ENCODE peak calls at places on chromosomes 6 and 20, in eight cellular contexts. C is left lung; A is ovary; R is endothelial cell of umbilical vein; D is CD8-positive, alpha-beta T cell; V is hepatocyte; U is IMR-90; I is endodermal cell. E is an unnamed sample.
A peak's percentile ranks its signal among the peaks of the same experiment; 100 is the strongest.

GRCh38 chr6:152698692-152699091 is 995 bp downstream of the MYCT1 start:
- DNase-seq in C (no peak), A (no peak), V (no peak), D (no peak), I (no peak), U (no peak), R (peak; percentile 50), E (no peak)

GRCh38 chr6:36627141-36627540 is 33.0 kb downstream of the SRSF3 start:
- DNase-seq in U (no peak), V (no peak), I (no peak), C (no peak), D (no peak), R (no peak), A (no peak), E (no peak)

GRCh38 chr6:90459225-90459758 is 127.6 kb downstream of the MAP3K7 start:
- DNase-seq in C (no peak), A (no peak), I (no peak), D (no peak), V (no peak), R (no peak), U (no peak), E (no peak)

GRCh38 chr6:170097505-170098427 is 193.1 kb downstream of the DLL1 start:
- DNase-seq in U (no peak), A (peak; percentile 1), I (peak; percentile 19), D (no peak), R (no peak), V (no peak), C (no peak), E (peak; percentile 35)

GRCh38 chr6:85124472-85125428 is 325.1 kb upstream of the NT5E start:
- DNase-seq in R (no peak), A (no peak), I (no peak), V (no peak), U (peak; percentile 5), D (no peak), C (no peak), E (no peak)

GRCh38 chr6:32081168-32081624 is 27.9 kb downstream of the TNXB start:
- DNase-seq in C (peak; percentile 72), V (no peak), A (peak; percentile 91), D (no peak), R (no peak), I (no peak), U (peak; percentile 89), E (no peak)

GRCh38 chr6:111651185-111652034 is 45.7 kb upstream of the TRAF3IP2 start:
- DNase-seq in I (no peak), U (peak; percentile 11), D (no peak), R (no peak), A (no peak), V (no peak), C (no peak), E (no peak)

GRCh38 chr6:157449610-157450009 is 68.6 kb downstream of the ZDHHC14 start:
- DNase-seq in V (peak; percentile 28), I (no peak), R (peak; percentile 79), U (peak; percentile 67), D (no peak), C (no peak), A (no peak), E (no peak)

GRCh38 chr6:3885262-3886036 is 36.3 kb downstream of the FAM50B start:
- DNase-seq in R (no peak), I (peak; percentile 78), C (no peak), D (no peak), V (peak; percentile 44), A (no peak), U (no peak), E (no peak)

GRCh38 chr20:31676534-31677030 is 38.9 kb downstream of the COX4I2 start:
- DNase-seq in R (no peak), U (no peak), V (no peak), A (no peak), C (no peak), I (no peak), D (no peak), E (no peak)

GRCh38 chr20:31677553-31678260 is 40.0 kb downstream of the COX4I2 start:
- DNase-seq in I (no peak), R (no peak), A (no peak), V (no peak), C (no peak), D (no peak), U (no peak), E (no peak)

GRCh38 chr20:31680286-31681127 is 42.2 kb downstream of the BCL2L1 start:
- DNase-seq in A (no peak), R (no peak), C (no peak), I (no peak), D (no peak), U (no peak), V (no peak), E (no peak)

GRCh38 chr20:31679357-31680285 is 41.9 kb downstream of the COX4I2 start:
- DNase-seq in D (no peak), U (no peak), A (no peak), I (no peak), R (no peak), C (no peak), V (no peak), E (no peak)

DNA sequence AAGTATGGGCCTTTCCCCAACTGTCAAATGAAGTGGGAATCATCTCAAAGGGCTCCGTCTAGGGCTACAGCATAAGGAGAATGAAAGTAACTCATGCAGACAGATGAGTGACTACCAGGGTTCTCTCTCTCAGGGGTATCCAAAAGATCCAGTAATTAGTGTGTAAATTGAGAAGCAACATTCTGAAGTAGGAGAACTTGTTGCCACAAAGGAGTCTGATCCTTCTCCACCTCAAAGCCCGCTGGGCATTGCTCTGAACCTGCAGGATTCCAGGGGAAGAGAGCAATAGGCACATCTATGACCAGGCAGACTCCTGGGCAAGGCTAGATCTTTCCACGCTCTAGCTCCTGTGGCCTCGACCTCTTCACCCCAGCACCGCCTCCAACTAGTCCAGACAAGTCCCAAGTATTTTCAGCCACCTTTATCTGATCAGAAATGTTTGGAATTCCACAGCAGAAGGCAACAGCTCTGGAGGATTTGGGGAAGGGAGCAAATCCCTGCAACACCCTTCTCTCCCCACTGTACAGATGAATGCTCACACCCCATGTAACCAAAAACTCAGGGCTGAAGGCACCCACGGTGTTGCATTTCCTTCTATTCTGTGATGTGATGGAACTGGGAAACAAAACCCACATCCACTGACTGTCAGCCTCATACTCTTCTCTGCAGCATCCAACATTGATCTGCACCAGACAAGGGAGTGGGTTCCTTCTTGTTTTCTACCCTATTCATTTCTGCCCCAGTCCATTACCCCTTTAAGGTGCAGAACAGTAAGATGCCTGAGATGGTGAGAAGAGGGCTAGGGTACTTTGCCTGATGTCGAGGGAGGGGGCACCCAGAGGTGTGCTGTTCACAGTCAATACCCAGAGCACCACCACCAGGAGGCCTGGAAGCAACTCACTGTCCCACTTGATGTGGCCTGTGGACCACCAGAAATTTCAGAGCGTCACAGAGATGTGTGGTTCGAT is 41.0 kb downstream of the COX4I2 start:
- DNase-seq in D (no peak), A (peak; percentile 66), C (no peak), R (no peak), I (peak; percentile 55), U (no peak), V (peak; percentile 32), E (no peak)
- H3K4me1 ChIP-seq in D (peaks cover 54% of the 10 kb centered on the region), A (peaks cover 35% of the 10 kb centered on the region), C (peaks cover 36% of the 10 kb centered on the region), R (peaks cover 66% of the 10 kb centered on the region), I (peaks cover 23% of the 10 kb centered on the region), U (peaks cover 36% of the 10 kb centered on the region), V (peaks cover 53% of the 10 kb centered on the region), E (peaks cover 90% of the 10 kb centered on the region)

GRCh38 chr20:38836991-38837390 is 31.5 kb downstream of the PPP1R16B start:
- DNase-seq in V (no peak), R (no peak), C (no peak), D (no peak), I (no peak), U (no peak), A (no peak), E (no peak)
- H3K4me1 ChIP-seq in V (no peaks in the 10 kb centered on the region), R (peaks cover 4% of the 10 kb centered on the region), C (no peaks in the 10 kb centered on the region), D (peaks cover 39% of the 10 kb centered on the region), I (no peaks in the 10 kb centered on the region), U (no peaks in the 10 kb centered on the region), A (no peaks in the 10 kb centered on the region), E (peaks cover 46% of the 10 kb centered on the region)

GRCh38 chr6:166556336-166556735 is 30.1 kb downstream of the RAMACL start:
- DNase-seq in R (no peak), I (no peak), U (peak; percentile 28), V (no peak), D (no peak), A (no peak), C (no peak), E (no peak)

GRCh38 chr6:166555066-166555465 is 31.4 kb downstream of the RAMACL start:
- DNase-seq in C (no peak), V (no peak), A (no peak), U (no peak), I (peak; percentile 32), D (no peak), R (peak; percentile 30), E (no peak)

GRCh38 chr6:166552600-166552999 is 33.9 kb downstream of the RAMACL start:
- DNase-seq in A (no peak), R (no peak), D (no peak), I (no peak), C (no peak), U (no peak), V (no peak), E (no peak)

GRCh38 chr6:166553563-166554271 is 32.8 kb downstream of the RAMACL start:
- DNase-seq in A (no peak), R (no peak), V (no peak), C (no peak), U (peak; percentile 94), I (no peak), D (no peak), E (no peak)

DNA sequence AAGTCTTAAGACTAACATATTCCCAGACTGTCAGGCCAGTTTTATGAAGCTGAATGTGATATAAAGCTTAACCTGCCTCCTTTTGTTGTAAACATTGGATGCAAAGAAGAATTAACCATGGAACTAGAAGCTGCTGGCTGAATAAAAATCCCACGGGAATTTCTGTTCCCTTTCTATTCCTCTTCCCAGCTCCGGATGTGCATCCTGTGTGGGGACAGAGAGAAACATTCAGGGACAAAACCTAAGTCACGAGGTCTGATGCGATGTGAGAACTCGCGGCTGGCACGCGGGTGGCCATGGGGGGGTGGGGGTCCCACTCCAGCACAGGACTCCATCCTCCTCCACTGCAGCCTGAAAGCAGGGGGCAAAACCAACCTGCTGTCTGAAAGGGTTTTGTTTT is 32.2 kb downstream of the RAMACL start:
- DNase-seq in U (peak; percentile 59), D (no peak), C (no peak), V (no peak), R (no peak), I (peak; percentile 32), A (no peak), E (no peak)
- H3K4me1 ChIP-seq in U (peaks cover 19% of the 10 kb centered on the region), D (no peaks in the 10 kb centered on the region), C (no peaks in the 10 kb centered on the region), V (peaks cover 5% of the 10 kb centered on the region), R (peaks cover 27% of the 10 kb centered on the region), I (peaks cover 12% of the 10 kb centered on the region), A (peaks cover 4% of the 10 kb centered on the region), E (no peaks in the 10 kb centered on the region)

DNA sequence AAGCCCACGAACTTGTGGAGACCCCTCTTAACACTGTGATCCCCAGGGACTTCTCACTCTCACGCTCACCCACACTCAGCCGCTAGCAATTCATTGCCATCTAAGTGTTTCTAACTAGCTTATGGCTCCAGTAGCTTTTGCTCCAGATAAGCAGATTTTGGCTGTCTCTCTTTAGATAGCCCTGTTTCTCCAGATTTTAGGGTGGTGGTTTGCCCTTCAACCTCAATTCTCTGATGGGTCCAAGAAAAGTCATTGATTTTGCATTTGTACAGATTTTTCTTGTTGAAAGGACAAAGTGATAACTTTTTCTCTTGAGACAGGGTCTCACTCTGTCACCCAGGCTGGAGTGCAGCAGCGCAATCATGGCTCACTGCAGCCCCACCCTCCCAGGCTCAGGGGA is 41.2 kb downstream of the NR2E1 start:
- DNase-seq in V (no peak), D (no peak), U (no peak), C (no peak), R (no peak), A (no peak), I (no peak), E (no peak)
- H3K4me1 ChIP-seq in V (no peaks in the 10 kb centered on the region), D (no peaks in the 10 kb centered on the region), U (no peaks in the 10 kb centered on the region), C (no peaks in the 10 kb centered on the region), R (no peaks in the 10 kb centered on the region), A (peaks cover 1% of the 10 kb centered on the region), I (peaks cover 3% of the 10 kb centered on the region), E (no peaks in the 10 kb centered on the region)

GRCh38 chr6:39218868-39219567 is 10.3 kb downstream of the KCNK5 start:
- DNase-seq in R (no peak), I (no peak), A (no peak), V (no peak), D (no peak), C (no peak), U (no peak), E (no peak)
- H3K4me1 ChIP-seq in R (no peaks in the 10 kb centered on the region), I (peaks cover 29% of the 10 kb centered on the region), A (peaks cover 29% of the 10 kb centered on the region), V (peaks cover 63% of the 10 kb centered on the region), D (no peaks in the 10 kb centered on the region), C (peaks cover 33% of the 10 kb centered on the region), U (no peaks in the 10 kb centered on the region), E (peaks cover 4% of the 10 kb centered on the region)